ENCODE peak calls at places on chromosomes 1 and 21, in seven cellular contexts. N is GM23338, V is A549, Q is K562, O is HCT116, K is GM12878, P is HepG2. G is an unnamed sample.

GRCh38 chr1:36342426-36343185 is 19.2 kb upstream of the EVA1B start:
- DNase-seq in P (no peak), Q (peak), N (peak), V (peak), K (no peak), O (no peak), G (peak)

GRCh38 chr1:232170909-232171308 is 459.0 kb downstream of the SIPA1L2 start:
- DNase-seq in Q (no peak), P (no peak), V (no peak), O (no peak), N (no peak), K (no peak), G (no peak)

GRCh38 chr1:31181515-31182343 is 58.0 kb downstream of the NKAIN1 start:
- DNase-seq in N (peak), K (no peak), P (peak), Q (peak), V (peak), O (peak), G (no peak)

GRCh38 chr1:80922906-80923305 is 877.8 kb upstream of the ADGRL2 start:
- DNase-seq in Q (no peak), O (no peak), P (no peak), K (no peak), V (no peak), N (no peak), G (no peak)

GRCh38 chr1:184283999-184284398 is 102.8 kb upstream of the C1orf21 start:
- DNase-seq in N (no peak), P (no peak), K (no peak), O (no peak), V (no peak), Q (no peak), G (no peak)

GRCh38 chr1:162159515-162159914 is 90.0 kb downstream of the NOS1AP start:
- DNase-seq in N (no peak), O (no peak), Q (no peak), K (no peak), V (no peak), P (peak), G (no peak)

GRCh38 chr21:31182231-31183129 is 144.2 kb upstream of the KRTAP19-8 start:
- DNase-seq in Q (no peak), O (no peak), P (no peak), K (no peak), V (no peak), N (no peak), G (no peak)

GRCh38 chr1:10057305-10057704 is 24.5 kb downstream of the UBE4B start:
- DNase-seq in P (no peak), Q (no peak), K (no peak), V (no peak), O (no peak), N (no peak), G (no peak)

GRCh38 chr1:38006008-38006828 is 904 bp upstream of the FHL3 start:
- DNase-seq in P (no peak), N (no peak), K (no peak), Q (no peak), O (no peak), V (no peak), G (no peak)

GRCh38 chr1:33916786-33917185 is 52.9 kb downstream of the HMGB4 start:
- DNase-seq in Q (no peak), P (no peak), N (no peak), O (no peak), V (no peak), K (no peak), G (no peak)

GRCh38 chr21:40606341-40606740 is 240.6 kb downstream of the DSCAM start:
- DNase-seq in P (no peak), V (no peak), K (no peak), Q (no peak), O (no peak), N (no peak), G (no peak)

GRCh38 chr21:40603774-40604173 is 243.2 kb downstream of the DSCAM start:
- DNase-seq in Q (no peak), O (no peak), K (no peak), P (no peak), N (no peak), V (no peak), G (no peak)

GRCh38 chr21:40605094-40605493 is 241.9 kb downstream of the DSCAM start:
- DNase-seq in Q (no peak), O (no peak), N (no peak), K (no peak), V (no peak), P (no peak), G (no peak)

DNA sequence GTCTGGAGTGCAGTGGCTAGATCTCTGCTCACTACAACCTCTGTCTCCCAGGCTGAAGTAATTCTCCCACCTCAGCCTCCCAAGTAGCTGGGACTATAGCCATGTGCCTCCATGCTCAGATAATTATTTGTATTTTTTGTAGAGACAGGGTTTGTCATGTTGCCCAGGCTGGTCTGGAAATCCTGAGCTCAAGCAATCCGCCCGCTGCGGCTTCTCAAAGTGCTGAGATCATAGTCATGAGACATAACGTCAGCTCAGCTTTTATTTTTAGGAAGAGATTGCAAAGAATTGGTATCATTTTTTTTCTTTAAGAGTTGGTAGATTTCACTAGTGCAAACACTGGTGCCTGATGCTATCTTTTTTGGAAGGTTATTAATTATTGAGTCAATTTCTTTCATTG is 244.9 kb downstream of the DSCAM start:
- DNase-seq in N (no peak), P (no peak), Q (no peak), O (no peak), V (no peak), K (no peak), G (no peak)
- TF ChIP-seq REST in N (no peak), P (no peak), Q (no peak), O (no peak), V (no peak), K (no peak), G (no peak)

GRCh38 chr1:13714851-13715250 is 14.9 kb downstream of the PRDM2 start:
- DNase-seq in O (no peak), K (no peak), P (no peak), V (no peak), Q (no peak), N (peak), G (no peak)
- TF ChIP-seq CTCF in O (no peak), K (peak), P (no peak), V (no peak), Q (no peak), N (no peak), G (peak)

DNA sequence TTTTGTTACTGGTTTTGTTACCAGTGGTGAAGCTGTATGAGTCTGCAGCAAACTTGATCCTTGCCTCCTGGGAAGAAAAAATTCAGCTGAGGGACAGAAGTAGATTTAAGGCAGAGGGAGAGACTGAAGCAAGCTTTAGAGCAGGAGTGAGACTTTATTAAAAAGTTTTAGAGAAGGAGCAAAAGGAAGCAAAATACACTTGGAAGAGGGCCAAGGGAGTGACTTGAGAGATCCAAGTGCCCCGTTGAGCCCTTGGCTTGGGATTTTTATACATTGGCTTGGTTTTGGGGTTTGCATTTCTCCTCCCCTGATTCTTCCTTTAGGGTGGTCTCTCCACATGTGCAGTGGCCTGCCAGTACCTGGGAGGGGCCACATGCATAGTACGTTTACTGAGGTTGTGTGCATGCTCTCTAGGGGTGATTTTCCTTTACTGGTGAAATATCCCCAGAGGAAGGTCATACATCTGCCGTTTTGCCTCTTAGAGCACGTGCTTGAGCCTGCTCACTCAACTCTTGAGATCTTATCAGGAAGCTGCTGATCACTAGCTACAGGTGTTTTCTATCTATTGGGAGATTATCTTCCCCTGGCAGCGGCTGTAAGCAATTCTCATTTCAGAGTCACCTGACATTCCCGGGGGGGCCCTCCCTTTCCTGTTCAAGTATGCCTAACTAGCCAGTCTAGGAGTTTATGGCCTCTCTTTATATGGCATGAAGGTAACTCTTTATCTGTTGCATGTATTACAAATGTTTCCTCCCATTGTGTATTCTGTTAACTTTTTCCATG is 20.3 kb downstream of the FASLG start:
- DNase-seq in O (no peak), P (no peak), N (no peak), K (no peak), V (no peak), Q (no peak), G (no peak)
- TF ChIP-seq REST in O (no peak), P (no peak), N (no peak), K (no peak), V (no peak), Q (no peak), G (no peak)

GRCh38 chr1:4723106-4723505 is 68.7 kb downstream of the AJAP1 start:
- DNase-seq in P (no peak), Q (no peak), O (no peak), V (no peak), N (no peak), K (no peak), G (no peak)
- TF ChIP-seq CTCF in P (no peak), Q (no peak), O (no peak), V (no peak), N (no peak), K (no peak), G (no peak)

GRCh38 chr1:245480393-245481120 is 325.8 kb downstream of the KIF26B start:
- DNase-seq in V (no peak), K (no peak), N (no peak), Q (no peak), O (no peak), P (no peak), G (no peak)
- TF ChIP-seq REST in V (no peak), K (no peak), N (no peak), Q (no peak), O (no peak), P (no peak), G (no peak)

GRCh38 chr21:27570306-27570868 is 603.5 kb upstream of the ADAMTS5 start:
- DNase-seq in O (no peak), V (no peak), N (no peak), P (no peak), K (no peak), Q (no peak), G (no peak)
- TF ChIP-seq CTCF in O (no peak), V (no peak), N (no peak), P (no peak), K (no peak), Q (no peak), G (no peak)